ENCODE peak calls at places on chromosomes 1 and 21, in four cellular contexts. D is tibial artery; P is naive thymus-derived CD8-positive, alpha-beta T cell; T is activated CD4-positive, alpha-beta T cell treated with anti-CD3 and anti-CD28 coated beads for 48 hours. N is an unnamed sample.

GRCh38 chr21:25350056-25350455 is 257.2 kb downstream of the MRPL39 start:
- DNase-seq in D (no peak), P (no peak), T (peak), N (no peak)

GRCh38 chr1:9659328-9659727 is 7.8 kb downstream of the PIK3CD start:
- DNase-seq in D (no peak), P (no peak), T (no peak), N (no peak)

GRCh38 chr1:208929575-208929974 is 653.9 kb upstream of the CAMK1G start:
- DNase-seq in D (no peak), P (no peak), T (no peak), N (no peak)

GRCh38 chr1:25556791-25557476 is 13.5 kb downstream of the LDLRAP1 start:
- DNase-seq in D (no peak), P (no peak), T (peak), N (no peak)

GRCh38 chr1:220879509-220880366 is 495 bp downstream of the HLX start:
- DNase-seq in D (no peak), P (no peak), T (peak), N (no peak)

GRCh38 chr1:163999131-163999530 is 559.9 kb upstream of the PBX1 start:
- DNase-seq in D (no peak), P (no peak), T (no peak), N (no peak)

GRCh38 chr21:45018131-45019075 is 56.0 kb upstream of the ADARB1 start:
- DNase-seq in D (peak), P (no peak), T (no peak), N (no peak)

GRCh38 chr21:44285102-44285501 is 574 bp upstream of the AIRE start:
- DNase-seq in D (no peak), P (no peak), T (no peak), N (no peak)

GRCh38 chr1:226938903-226939438 is 1.1 kb upstream of the COQ8A start:
- DNase-seq in D (no peak), P (no peak), T (no peak), N (no peak)

GRCh38 chr1:16913866-16914662 is 7.7 kb upstream of the CROCC start:
- DNase-seq in D (peak), P (peak), T (peak), N (peak)

GRCh38 chr1:206612129-206612876 is at the start of gene EIF2D:
- DNase-seq in D (peak), P (peak), T (peak), N (peak)

GRCh38 chr1:115496904-115497527 is 144.8 kb upstream of the VANGL1 start:
- DNase-seq in D (no peak), P (no peak), T (no peak), N (no peak)

GRCh38 chr1:100597069-100597741 is 59.3 kb downstream of the GPR88 start:
- DNase-seq in D (no peak), P (no peak), T (no peak), N (no peak)

GRCh38 chr1:214367841-214368240 is 86.9 kb downstream of the SMYD2 start:
- DNase-seq in D (no peak), P (no peak), T (no peak), N (no peak)

GRCh38 chr1:61636814-61637213 is 88.1 kb downstream of the TM2D1 start:
- DNase-seq in D (no peak), P (no peak), T (no peak), N (no peak)

GRCh38 chr1:44409741-44410140 is 4.7 kb downstream of the RNF220 start:
- DNase-seq in D (no peak), P (no peak), T (no peak), N (no peak)

GRCh38 chr1:30305519-30305918 is 417.9 kb downstream of the MATN1 start:
- DNase-seq in D (no peak), P (no peak), T (no peak), N (peak)

GRCh38 chr1:153770812-153771211 is 4.4 kb upstream of the SLC27A3 start:
- DNase-seq in D (no peak), P (no peak), T (no peak), N (no peak)

GRCh38 chr1:212162635-212163034 is 122.6 kb upstream of the PPP2R5A start:
- DNase-seq in D (no peak), P (peak), T (peak), N (no peak)

GRCh38 chr1:226761322-226761721 is 22.2 kb upstream of the ITPKB start:
- DNase-seq in D (no peak), P (no peak), T (no peak), N (no peak)

GRCh38 chr1:96306809-96307208 is 414.8 kb upstream of the PTBP2 start:
- DNase-seq in D (no peak), P (no peak), T (no peak), N (no peak)

GRCh38 chr1:42684139-42684538 is 1.9 kb downstream of the YBX1 start:
- DNase-seq in D (no peak), P (no peak), T (peak), N (peak)

GRCh38 chr1:32073387-32074229 is 869 bp downstream of the TMEM39B start:
- DNase-seq in D (no peak), P (no peak), T (no peak), N (no peak)

GRCh38 chr1:47230692-47231313 is 1.2 kb downstream of the TAL1 start:
- DNase-seq in D (no peak), P (no peak), T (peak), N (no peak)

GRCh38 chr1:198978523-198978922 is 339.7 kb downstream of the PTPRC start:
- DNase-seq in D (no peak), P (no peak), T (no peak), N (no peak)

GRCh38 chr1:24151175-24151533 is 8.2 kb upstream of the IL22RA1 start:
- DNase-seq in D (no peak), P (peak), T (no peak), N (no peak)

GRCh38 chr1:8214501-8215173 is 103.3 kb upstream of the SLC45A1 start:
- DNase-seq in D (no peak), P (no peak), T (no peak), N (no peak)

GRCh38 chr1:244989813-244990212 is 125.5 kb upstream of the HNRNPU start:
- DNase-seq in D (no peak), P (no peak), T (no peak), N (no peak)

GRCh38 chr1:156413310-156414246 is 44.6 kb downstream of the RHBG start:
- DNase-seq in D (no peak), P (no peak), T (no peak), N (no peak)

GRCh38 chr1:201457508-201457960 is 11.5 kb downstream of the PHLDA3 start:
- DNase-seq in D (no peak), P (no peak), T (no peak), N (no peak)

GRCh38 chr1:23980725-23981063 is 567 bp upstream of the SRSF10 start:
- DNase-seq in D (no peak), P (no peak), T (peak), N (peak)

GRCh38 chr1:238088891-238089290 is 198.2 kb upstream of the ZP4 start:
- DNase-seq in D (no peak), P (no peak), T (no peak), N (no peak)

GRCh38 chr1:117653732-117654484 is 48.1 kb downstream of the TENT5C start:
- DNase-seq in D (no peak), P (no peak), T (peak), N (peak)

N was measured in stimulated activated effector memory CD8-positive, alpha-beta T cell treated with anti-CD3 and anti-CD28 coated beads, Interleukin-12 subunit alpha, Interleukin-12 subunit beta, amount 100 ng/mL, for 72 hours.